ENCODE peak calls at places on chromosomes 5 and 9, in nine cellular contexts. H is stimulated activated CD8-positive, alpha-beta memory T cell treated with anti-CD3 and anti-CD28 coated beads, Interleukin-15, amount 100 ng/mL, for 4 hours; L is nephron progenitor cell; P is G401; U is dermis blood vessel endothelial cell; W is posterior vena cava; N is NCI-H460; Q is amygdala; T is frontal cortex. R is an unnamed sample.

GRCh38 chr9:97905228-97905627 is 17.1 kb downstream of the TRMO start:
- DNase-seq in W (no peak), Q (no peak), P (no peak), N (no peak), L (no peak), U (no peak), H (no peak), T (no peak), R (no peak)

GRCh38 chr9:128933731-128934130 is 12.9 kb downstream of the PHYHD1 start:
- DNase-seq in T (no peak), Q (no peak), L (no peak), W (peak), P (no peak), N (no peak), H (no peak), U (no peak), R (no peak)

GRCh38 chr9:133945977-133946753 is 46.0 kb downstream of the VAV2 start:
- DNase-seq in P (no peak), Q (no peak), N (no peak), H (no peak), W (peak), T (no peak), L (peak), U (no peak), R (no peak)

GRCh38 chr5:138282918-138283742 is 8.7 kb upstream of the GFRA3 start:
- DNase-seq in Q (no peak), N (peak), L (peak), P (peak), H (no peak), W (no peak), T (no peak), U (peak), R (peak)

GRCh38 chr5:14208071-14209021 is 65.2 kb downstream of the TRIO start:
- DNase-seq in L (no peak), Q (no peak), T (no peak), N (no peak), W (no peak), U (peak), H (no peak), P (no peak), R (peak)

GRCh38 chr9:27276182-27277030 is 20.5 kb downstream of the EQTN start:
- DNase-seq in W (no peak), N (peak), H (no peak), T (peak), U (peak), Q (no peak), L (peak), P (peak), R (peak)

GRCh38 chr5:40386293-40386692 is 293.4 kb upstream of the PTGER4 start:
- DNase-seq in H (no peak), N (no peak), P (no peak), T (no peak), U (no peak), Q (no peak), L (no peak), W (no peak), R (peak)

GRCh38 chr5:132134384-132134783 is 60.8 kb downstream of the CSF2 start:
- DNase-seq in U (peak), W (no peak), T (no peak), P (no peak), L (no peak), Q (no peak), H (no peak), N (no peak), R (no peak)

GRCh38 chr9:100408541-100409175 is 18.3 kb upstream of the MSANTD3 start:
- DNase-seq in Q (no peak), U (no peak), P (no peak), N (no peak), T (no peak), W (no peak), H (no peak), L (no peak), R (no peak)

GRCh38 chr9:35906923-35907699 is 1.1 kb downstream of the HRCT1 start:
- DNase-seq in H (no peak), Q (no peak), P (no peak), L (no peak), W (peak), N (peak), U (peak), T (no peak), R (no peak)

GRCh38 chr9:69546265-69546664 is 125.9 kb downstream of the APBA1 start:
- DNase-seq in Q (no peak), L (peak), U (peak), P (no peak), W (no peak), H (no peak), T (no peak), N (no peak), R (no peak)

GRCh38 chr5:36202521-36202961 is 39.2 kb downstream of the NADK2 start:
- DNase-seq in Q (no peak), T (no peak), N (no peak), L (no peak), W (no peak), H (no peak), P (no peak), U (peak), R (no peak)

GRCh38 chr5:148725675-148726074 is 71.3 kb upstream of the HTR4 start:
- DNase-seq in W (no peak), N (no peak), T (no peak), Q (no peak), P (no peak), L (no peak), H (no peak), U (no peak), R (no peak)

GRCh38 chr5:86500947-86501346 is 116.8 kb upstream of the COX7C start:
- DNase-seq in Q (no peak), P (no peak), L (no peak), T (no peak), N (peak), H (no peak), U (no peak), W (no peak), R (no peak)

GRCh38 chr9:33162721-33163311 is 4.3 kb downstream of the B4GALT1 start:
- DNase-seq in W (peak), P (no peak), U (no peak), T (no peak), Q (no peak), N (no peak), L (no peak), H (no peak), R (no peak)

GRCh38 chr5:131413605-131414559 is 150.0 kb downstream of the CDC42SE2 start:
- DNase-seq in U (no peak), H (no peak), N (no peak), T (no peak), Q (no peak), P (no peak), L (no peak), W (no peak), R (no peak)

GRCh38 chr5:14908195-14908594 is 36.6 kb upstream of the ANKH start:
- DNase-seq in L (no peak), W (no peak), T (no peak), N (no peak), P (no peak), Q (no peak), U (no peak), H (no peak), R (no peak)

GRCh38 chr9:17625644-17626388 is 47.0 kb downstream of the SH3GL2 start:
- DNase-seq in P (peak), L (no peak), U (no peak), T (no peak), N (no peak), Q (no peak), W (no peak), H (no peak), R (no peak)

GRCh38 chr5:171615201-171616001 is 170.2 kb upstream of the SMIM23 start:
- DNase-seq in P (no peak), L (peak), N (no peak), Q (no peak), T (no peak), W (no peak), U (no peak), H (no peak), R (no peak)

GRCh38 chr5:31196309-31196708 is 2.8 kb downstream of the CDH6 start:
- DNase-seq in U (no peak), L (no peak), N (no peak), T (peak), H (no peak), W (no peak), Q (no peak), P (no peak), R (no peak)

GRCh38 chr5:51944500-51945125 is 561.4 kb downstream of the ISL1 start:
- DNase-seq in Q (no peak), N (no peak), U (no peak), T (no peak), W (no peak), H (no peak), L (no peak), P (no peak), R (no peak)

GRCh38 chr5:17879276-17879675 is 245.0 kb downstream of the TAF11L14 start:
- DNase-seq in U (no peak), W (no peak), H (no peak), Q (no peak), T (no peak), L (no peak), N (no peak), P (no peak), R (no peak)

GRCh38 chr5:157025093-157025698 is 33.7 kb downstream of the HAVCR1 start:
- DNase-seq in P (no peak), W (no peak), N (no peak), U (no peak), L (no peak), Q (no peak), T (no peak), H (peak), R (no peak)

R was measured in AG04450.